ENCODE peak calls at places on chromosomes 1 and 21, in four cellular contexts. Q is GM12878, F is K562, M is IMR-90. V is an unnamed sample.

GRCh38 chr1:160112370-160112769 is 3.2 kb upstream of the ATP1A2 start:
- DNase-seq in Q (no peak), F (no peak), M (no peak), V (no peak)

GRCh38 chr1:184395370-184395769 is 8.5 kb downstream of the C1orf21 start:
- DNase-seq in Q (no peak), F (no peak), M (no peak), V (no peak)

GRCh38 chr21:38188037-38188436 is 68.8 kb upstream of the KCNJ15 start:
- DNase-seq in Q (no peak), F (no peak), M (no peak), V (no peak)

GRCh38 chr1:203046984-203047630 is 20.8 kb downstream of the PPFIA4 start:
- DNase-seq in Q (no peak), F (no peak), M (peak; percentile 87), V (peak; percentile 44)

GRCh38 chr1:152582647-152583046 is 2.3 kb upstream of the LCE3D start:
- DNase-seq in Q (no peak), F (no peak), M (peak; percentile 0), V (no peak)

GRCh38 chr1:151326619-151327222 is 495 bp downstream of the PI4KB start:
- DNase-seq in Q (no peak), F (no peak), M (peak; percentile 49), V (peak; percentile 51)

GRCh38 chr1:39539252-39539790 is 37.3 kb downstream of the PABPC4 start:
- DNase-seq in Q (peak; percentile 27), F (peak; percentile 89), M (peak; percentile 72), V (peak; percentile 75)

GRCh38 chr1:76006234-76006633 is 68.3 kb upstream of the ST6GALNAC3 start:
- DNase-seq in Q (no peak), F (no peak), M (peak; percentile 83), V (no peak)

GRCh38 chr1:37930246-37931142 is 16.4 kb downstream of the INPP5B start:
- DNase-seq in Q (no peak), F (peak; percentile 10), M (peak; percentile 13), V (no peak)

GRCh38 chr1:202160377-202160940 is at the start of gene PTPN7:
- DNase-seq in Q (peak; percentile 48), F (peak; percentile 57), M (no peak), V (no peak)

GRCh38 chr1:181255270-181255929 is 166.9 kb downstream of the IER5 start:
- DNase-seq in Q (no peak), F (no peak), M (peak; percentile 95), V (peak; percentile 58)

GRCh38 chr1:202376247-202376646 is 27.7 kb downstream of the PPP1R12B start:
- DNase-seq in Q (no peak), F (no peak), M (peak; percentile 52), V (no peak)

GRCh38 chr1:59687081-59687480 is 127.7 kb upstream of the HOOK1 start:
- DNase-seq in Q (no peak), F (no peak), M (no peak), V (no peak)

GRCh38 chr1:230965535-230965934 is 13.1 kb downstream of the TTC13 start:
- DNase-seq in Q (no peak), F (no peak), M (no peak), V (no peak)

GRCh38 chr1:21149430-21149861 is 27.3 kb downstream of the EIF4G3 start:
- DNase-seq in Q (no peak), F (no peak), M (peak; percentile 56), V (peak; percentile 91)

GRCh38 chr1:38786040-38786436 is 73.5 kb downstream of the RRAGC start:
- DNase-seq in Q (no peak), F (peak; percentile 49), M (no peak), V (no peak)

GRCh38 chr21:41168391-41169257 is 664 bp downstream of the BACE2 start:
- DNase-seq in Q (no peak), F (no peak), M (peak; percentile 68), V (peak; percentile 41)

GRCh38 chr1:1116701-1117468 is 996 bp upstream of the C1orf159 start:
- DNase-seq in Q (no peak), F (no peak), M (no peak), V (peak; percentile 9)

GRCh38 chr1:225617479-225617878 is 35.4 kb downstream of the ENAH start:
- DNase-seq in Q (no peak), F (no peak), M (peak; percentile 61), V (no peak)

GRCh38 chr1:160109686-160110085 is 5.9 kb upstream of the ATP1A2 start:
- DNase-seq in Q (no peak), F (no peak), M (no peak), V (no peak)

GRCh38 chr1:182032251-182032650 is 29.3 kb downstream of the ZNF648 start:
- DNase-seq in Q (no peak), F (no peak), M (no peak), V (no peak)

GRCh38 chr1:17874231-17874630 is 119.1 kb downstream of the ACTL8 start:
- DNase-seq in Q (no peak), F (no peak), M (peak; percentile 94), V (no peak)

GRCh38 chr1:24898152-24898908 is 31.7 kb downstream of the RUNX3 start:
- DNase-seq in Q (no peak), F (peak; percentile 82), M (peak; percentile 12), V (peak; percentile 46)

GRCh38 chr1:201774224-201774982 is 54.6 kb upstream of the IPO9 start:
- DNase-seq in Q (no peak), F (no peak), M (peak; percentile 89), V (no peak)

GRCh38 chr1:90537606-90538362 is 179.3 kb downstream of the BARHL2 start:
- DNase-seq in Q (no peak), F (no peak), M (no peak), V (no peak)

GRCh38 chr1:150530491-150531159 is 15.1 kb downstream of the FALEC start:
- DNase-seq in Q (no peak), F (no peak), M (no peak), V (no peak)

GRCh38 chr1:9101510-9102146 is 27.3 kb downstream of the GPR157 start:
- DNase-seq in Q (no peak), F (peak; percentile 37), M (peak; percentile 68), V (peak; percentile 51)

GRCh38 chr1:231209531-231209930 is 31.5 kb upstream of the GNPAT start:
- DNase-seq in Q (no peak), F (no peak), M (no peak), V (no peak)

GRCh38 chr1:58768971-58769808 is 14.7 kb downstream of the JUN start:
- DNase-seq in Q (no peak), F (peak; percentile 74), M (peak; percentile 63), V (peak; percentile 74)

GRCh38 chr1:234881893-234882771 is 246.5 kb downstream of the TOMM20 start:
- DNase-seq in Q (peak; percentile 83), F (no peak), M (no peak), V (no peak)

GRCh38 chr1:174337000-174337681 is 110.6 kb upstream of the GPR52 start:
- DNase-seq in Q (no peak), F (no peak), M (no peak), V (no peak)

DNA sequence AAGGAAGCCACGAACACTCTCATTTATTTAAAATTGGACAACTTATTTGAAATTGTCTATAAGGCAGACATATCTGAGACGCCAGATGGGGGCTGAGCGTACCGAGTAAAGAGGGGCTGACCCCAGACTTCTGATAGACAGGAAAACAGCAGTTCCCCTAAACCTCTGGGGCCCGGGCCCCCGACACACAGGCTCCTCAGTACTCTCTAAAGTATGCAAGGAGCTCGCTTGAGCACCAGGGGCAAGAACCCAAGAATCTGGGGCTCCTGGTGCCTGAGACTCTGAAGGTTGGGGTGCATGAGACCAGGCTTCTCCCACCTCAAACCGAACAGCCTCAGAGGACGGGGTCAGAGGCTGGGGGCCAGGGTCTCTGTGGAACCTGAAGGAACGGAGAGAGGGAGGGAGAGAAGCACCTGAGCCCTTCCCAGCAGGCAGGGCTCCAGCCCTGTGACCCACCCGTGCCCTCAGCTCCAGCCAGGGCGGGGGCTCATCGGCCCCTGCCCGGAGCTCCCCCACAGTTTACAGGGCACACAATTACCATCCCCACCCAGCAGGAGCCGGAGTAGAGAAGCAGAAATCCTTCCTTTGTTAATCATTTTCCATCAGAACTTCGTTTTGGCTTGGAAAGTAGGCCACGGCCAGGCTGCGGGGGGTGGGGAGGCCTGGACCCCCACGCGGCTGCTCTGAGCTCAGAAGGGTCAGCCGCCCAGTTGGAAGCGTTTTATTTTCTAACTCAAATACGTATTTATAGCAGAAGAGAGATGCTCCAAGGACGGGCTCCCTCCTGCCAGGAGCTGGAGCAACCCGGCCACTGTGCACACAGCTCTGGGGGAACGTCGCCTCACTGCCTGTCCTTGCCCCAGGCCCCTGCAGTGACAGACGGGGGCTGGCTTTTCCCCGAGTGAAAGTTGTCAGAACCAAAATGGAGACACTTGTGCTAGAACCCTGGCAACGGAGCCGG is 42.9 kb upstream of the ADARB1 start:
- DNase-seq in Q (no peak), F (no peak), M (no peak), V (no peak)
- TF ChIP-seq FOS in Q (no peak), F (no peak), M (no peak), V (no peak)

GRCh38 chr1:147913362-147913761 is 10.8 kb downstream of the GJA8 start:
- DNase-seq in Q (no peak), F (no peak), M (no peak), V (no peak)
- H3K4me1 ChIP-seq in Q (no peaks in the 10 kb centered on the region), F (peaks cover under 1% of the 10 kb centered on the region), M (no peaks in the 10 kb centered on the region), V (no peaks in the 10 kb centered on the region)

GRCh38 chr1:31390071-31390470 is 17.2 kb upstream of the FABP3 start:
- DNase-seq in Q (no peak), F (no peak), M (no peak), V (no peak)
- TF ChIP-seq FOS in Q (no peak), F (no peak), M (no peak), V (no peak)

GRCh38 chr1:170306948-170307347 is 161.2 kb downstream of the NTMT2 start:
- DNase-seq in Q (no peak), F (no peak), M (no peak), V (no peak)
- H3K4me1 ChIP-seq in Q (no peaks in the 10 kb centered on the region), F (no peaks in the 10 kb centered on the region), M (peaks cover 11% of the 10 kb centered on the region), V (no peaks in the 10 kb centered on the region)

GRCh38 chr1:247551716-247552115 is 2.8 kb downstream of the GCSAML start:
- DNase-seq in Q (no peak), F (no peak), M (peak; percentile 24), V (no peak)
- TF ChIP-seq FOS in Q (no peak), F (no peak), M (no peak), V (no peak)

GRCh38 chr1:223724376-223724775 is 12.0 kb downstream of the CAPN2 start:
- DNase-seq in Q (no peak), F (no peak), M (peak; percentile 75), V (no peak)

GRCh38 chr1:223727541-223727940 is 15.2 kb downstream of the CAPN2 start:
- DNase-seq in Q (no peak), F (no peak), M (peak; percentile 75), V (no peak)

GRCh38 chr1:223723351-223723904 is 11.1 kb downstream of the CAPN2 start:
- DNase-seq in Q (no peak), F (no peak), M (no peak), V (no peak)

GRCh38 chr1:223725578-223725977 is 13.2 kb downstream of the CAPN2 start:
- DNase-seq in Q (no peak), F (no peak), M (no peak), V (no peak)

DNA sequence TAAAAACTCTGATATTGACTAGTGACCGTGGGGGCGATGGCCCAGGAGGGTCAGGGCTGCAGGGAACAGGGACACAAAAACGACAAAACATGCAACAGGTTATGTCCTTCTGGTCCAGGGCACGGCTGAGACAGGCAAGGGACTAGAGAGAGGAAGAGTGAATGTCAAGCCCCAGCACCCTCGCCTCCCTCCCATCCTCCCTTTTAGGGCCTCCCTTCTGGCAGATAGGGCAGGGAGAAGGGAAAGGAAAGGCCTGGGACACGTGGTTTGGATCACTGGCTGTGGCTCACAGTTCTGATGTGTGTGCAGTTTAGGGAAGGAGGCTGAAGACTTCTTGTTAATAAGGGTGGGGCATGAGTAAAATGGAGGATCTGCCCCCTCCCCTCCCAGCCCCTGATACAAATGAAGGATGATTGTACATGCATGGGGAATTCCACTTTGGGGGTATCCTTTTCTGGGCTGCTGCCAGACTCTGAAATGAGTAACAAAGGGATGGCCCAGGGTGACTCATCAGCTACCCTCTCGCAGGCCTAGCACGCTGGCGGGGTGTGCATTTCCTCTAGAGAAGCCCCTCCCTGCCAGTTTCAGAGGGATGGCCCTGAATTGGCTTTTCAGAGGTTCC is 14.2 kb downstream of the CAPN2 start:
- DNase-seq in Q (peak; percentile 83), F (peak; percentile 89), M (peak; percentile 98), V (peak; percentile 96)
- H3K4me1 ChIP-seq in Q (peaks cover 21% of the 10 kb centered on the region), F (peaks cover 19% of the 10 kb centered on the region), M (peaks cover 46% of the 10 kb centered on the region), V (peaks cover 38% of the 10 kb centered on the region)

V was measured in endothelial cell of umbilical vein.